ENCODE peak calls at places on chromosomes 12 and 14, in four cellular contexts. One of them, this sample, is unnamed. For H3K4me1, the result is how much of the 10 kb centered on the place peaks cover.

GRCh38 chr14:23578560-23579310 is at the start of gene JPH4:
- DNase-seq in aorta: no peak
- DNase-seq in effector memory CD4-positive, alpha-beta T cell: no peak
- DNase-seq in NT2/D1: no peak
- DNase-seq in this sample: no peak

GRCh38 chr14:32013083-32013482 is 64.0 kb upstream of the ARHGAP5 start:
- DNase-seq in aorta: no peak
- DNase-seq in NT2/D1: peak
- DNase-seq in effector memory CD4-positive, alpha-beta T cell: no peak
- DNase-seq in this sample: no peak

GRCh38 chr14:58299665-58300202 is 1.4 kb downstream of the ARID4A start:
- DNase-seq in NT2/D1: no peak
- DNase-seq in effector memory CD4-positive, alpha-beta T cell: no peak
- DNase-seq in aorta: no peak
- DNase-seq in this sample: peak

GRCh38 chr12:2570562-2570961 is 224.2 kb upstream of the FKBP4 start:
- DNase-seq in effector memory CD4-positive, alpha-beta T cell: no peak
- DNase-seq in NT2/D1: no peak
- DNase-seq in aorta: no peak
- DNase-seq in this sample: no peak

GRCh38 chr14:100079606-100080005 is 14.4 kb downstream of the EVL start:
- DNase-seq in effector memory CD4-positive, alpha-beta T cell: no peak
- DNase-seq in aorta: no peak
- DNase-seq in NT2/D1: no peak
- DNase-seq in this sample: no peak

GRCh38 chr12:89117448-89118034 is 234.8 kb downstream of the DUSP6 start:
- DNase-seq in NT2/D1: no peak
- DNase-seq in effector memory CD4-positive, alpha-beta T cell: no peak
- DNase-seq in aorta: no peak
- DNase-seq in this sample: no peak

GRCh38 chr14:67491285-67491684 is 2.8 kb upstream of the TMEM229B start:
- DNase-seq in effector memory CD4-positive, alpha-beta T cell: no peak
- DNase-seq in NT2/D1: no peak
- DNase-seq in aorta: no peak
- DNase-seq in this sample: no peak

GRCh38 chr12:15477761-15478160 is 155.5 kb downstream of the PTPRO start:
- DNase-seq in effector memory CD4-positive, alpha-beta T cell: no peak
- DNase-seq in aorta: no peak
- DNase-seq in NT2/D1: no peak
- DNase-seq in this sample: no peak

GRCh38 chr12:93514853-93515252 is 47.5 kb downstream of the MRPL42 start:
- DNase-seq in aorta: no peak
- DNase-seq in NT2/D1: no peak
- DNase-seq in effector memory CD4-positive, alpha-beta T cell: no peak
- DNase-seq in this sample: no peak

GRCh38 chr12:16086462-16086861 is 175.3 kb downstream of the DERA start:
- DNase-seq in effector memory CD4-positive, alpha-beta T cell: no peak
- DNase-seq in NT2/D1: no peak
- DNase-seq in aorta: no peak
- DNase-seq in this sample: no peak

GRCh38 chr12:81347404-81347803 is 269.5 kb downstream of the ACSS3 start:
- DNase-seq in effector memory CD4-positive, alpha-beta T cell: no peak
- DNase-seq in NT2/D1: no peak
- DNase-seq in aorta: no peak
- DNase-seq in this sample: no peak

GRCh38 chr12:23669691-23670090 is 279.8 kb downstream of the SOX5 start:
- DNase-seq in effector memory CD4-positive, alpha-beta T cell: no peak
- DNase-seq in NT2/D1: no peak
- DNase-seq in aorta: no peak
- DNase-seq in this sample: no peak

GRCh38 chr14:105092124-105092911 is 27.1 kb upstream of the GPR132 start:
- DNase-seq in aorta: peak
- DNase-seq in NT2/D1: no peak
- DNase-seq in effector memory CD4-positive, alpha-beta T cell: no peak
- DNase-seq in this sample: peak

GRCh38 chr12:93244514-93245077 is 133.1 kb upstream of the NUDT4 start:
- DNase-seq in effector memory CD4-positive, alpha-beta T cell: no peak
- DNase-seq in NT2/D1: no peak
- DNase-seq in aorta: no peak
- DNase-seq in this sample: no peak

GRCh38 chr14:68888025-68888850 is 90.9 kb downstream of the ACTN1 start:
- DNase-seq in aorta: peak
- DNase-seq in NT2/D1: no peak
- DNase-seq in effector memory CD4-positive, alpha-beta T cell: no peak
- DNase-seq in this sample: no peak

GRCh38 chr14:76926521-76927251 is 100.5 kb downstream of the LRRC74A start:
- DNase-seq in effector memory CD4-positive, alpha-beta T cell: peak
- DNase-seq in NT2/D1: no peak
- DNase-seq in aorta: no peak
- DNase-seq in this sample: no peak

GRCh38 chr12:86526060-86526595 is 269.9 kb upstream of the MGAT4C start:
- DNase-seq in effector memory CD4-positive, alpha-beta T cell: no peak
- DNase-seq in NT2/D1: no peak
- DNase-seq in aorta: peak
- DNase-seq in this sample: peak

GRCh38 chr14:103495854-103496253 is 26.8 kb downstream of the CKB start:
- DNase-seq in aorta: no peak
- DNase-seq in effector memory CD4-positive, alpha-beta T cell: no peak
- DNase-seq in NT2/D1: no peak
- DNase-seq in this sample: no peak

GRCh38 chr14:30235485-30235884 is 307.8 kb upstream of the PRKD1 start:
- DNase-seq in effector memory CD4-positive, alpha-beta T cell: no peak
- DNase-seq in aorta: no peak
- DNase-seq in NT2/D1: no peak
- DNase-seq in this sample: no peak

GRCh38 chr14:75884198-75884611 is 97.6 kb downstream of the TGFB3 start:
- DNase-seq in NT2/D1: no peak
- DNase-seq in aorta: no peak
- DNase-seq in effector memory CD4-positive, alpha-beta T cell: no peak
- DNase-seq in this sample: no peak

GRCh38 chr12:53298154-53298553 is 1.3 kb upstream of the MYG1 start:
- DNase-seq in NT2/D1: no peak
- DNase-seq in aorta: no peak
- DNase-seq in effector memory CD4-positive, alpha-beta T cell: no peak
- DNase-seq in this sample: no peak

GRCh38 chr14:52076334-52076733 is 7.5 kb upstream of the NID2 start:
- DNase-seq in aorta: peak
- DNase-seq in effector memory CD4-positive, alpha-beta T cell: no peak
- DNase-seq in NT2/D1: no peak
- DNase-seq in this sample: no peak
- H3K4me1 ChIP-seq in aorta: under half
- H3K4me1 ChIP-seq in effector memory CD4-positive, alpha-beta T cell: under half
- H3K4me1 ChIP-seq in NT2/D1: under half
- H3K4me1 ChIP-seq in this sample: under half

GRCh38 chr12:123131291-123131831 is 19.5 kb downstream of the PITPNM2 start:
- DNase-seq in aorta: no peak
- DNase-seq in NT2/D1: no peak
- DNase-seq in effector memory CD4-positive, alpha-beta T cell: no peak
- DNase-seq in this sample: no peak

GRCh38 chr12:123132951-123133619 is 17.8 kb downstream of the PITPNM2 start:
- DNase-seq in NT2/D1: no peak
- DNase-seq in aorta: no peak
- DNase-seq in effector memory CD4-positive, alpha-beta T cell: no peak
- DNase-seq in this sample: no peak

GRCh38 chr12:123129651-123130050 is 21.2 kb downstream of the PITPNM2 start:
- DNase-seq in NT2/D1: no peak
- DNase-seq in effector memory CD4-positive, alpha-beta T cell: no peak
- DNase-seq in aorta: no peak
- DNase-seq in this sample: no peak

GRCh38 chr12:123133701-123134100 is 17.2 kb downstream of the PITPNM2 start:
- DNase-seq in effector memory CD4-positive, alpha-beta T cell: no peak
- DNase-seq in aorta: peak
- DNase-seq in NT2/D1: no peak
- DNase-seq in this sample: no peak

DNA sequence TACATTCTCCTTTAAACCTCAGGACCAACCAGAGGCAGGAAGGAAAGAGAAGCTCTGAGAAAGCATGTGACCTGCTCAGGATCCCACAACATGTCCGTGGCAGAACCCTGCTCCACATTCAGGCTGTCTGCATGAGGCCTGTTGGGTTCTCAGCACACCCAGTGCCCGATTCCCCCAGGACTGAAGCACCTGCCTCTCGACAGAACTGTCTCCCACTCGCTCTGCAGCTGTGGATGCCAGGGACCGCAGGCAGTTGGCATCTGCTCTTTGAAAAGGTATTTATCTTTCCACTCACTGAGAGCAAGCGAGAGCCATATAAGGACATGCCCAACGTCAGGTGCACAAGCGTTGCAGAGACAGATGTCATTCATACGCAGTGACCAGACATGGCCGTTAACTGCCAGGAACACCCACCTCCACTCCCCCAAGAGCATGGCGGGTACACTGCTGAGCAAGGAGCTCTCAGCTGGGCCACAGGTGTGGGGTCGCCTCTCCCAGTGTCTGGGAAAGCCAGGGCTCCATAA is 18.9 kb downstream of the PITPNM2 start:
- DNase-seq in effector memory CD4-positive, alpha-beta T cell: peak
- DNase-seq in NT2/D1: no peak
- DNase-seq in aorta: no peak
- DNase-seq in this sample: peak
- H3K4me1 ChIP-seq in effector memory CD4-positive, alpha-beta T cell: under half
- H3K4me1 ChIP-seq in NT2/D1: under half
- H3K4me1 ChIP-seq in aorta: under half
- H3K4me1 ChIP-seq in this sample: under half

DNA sequence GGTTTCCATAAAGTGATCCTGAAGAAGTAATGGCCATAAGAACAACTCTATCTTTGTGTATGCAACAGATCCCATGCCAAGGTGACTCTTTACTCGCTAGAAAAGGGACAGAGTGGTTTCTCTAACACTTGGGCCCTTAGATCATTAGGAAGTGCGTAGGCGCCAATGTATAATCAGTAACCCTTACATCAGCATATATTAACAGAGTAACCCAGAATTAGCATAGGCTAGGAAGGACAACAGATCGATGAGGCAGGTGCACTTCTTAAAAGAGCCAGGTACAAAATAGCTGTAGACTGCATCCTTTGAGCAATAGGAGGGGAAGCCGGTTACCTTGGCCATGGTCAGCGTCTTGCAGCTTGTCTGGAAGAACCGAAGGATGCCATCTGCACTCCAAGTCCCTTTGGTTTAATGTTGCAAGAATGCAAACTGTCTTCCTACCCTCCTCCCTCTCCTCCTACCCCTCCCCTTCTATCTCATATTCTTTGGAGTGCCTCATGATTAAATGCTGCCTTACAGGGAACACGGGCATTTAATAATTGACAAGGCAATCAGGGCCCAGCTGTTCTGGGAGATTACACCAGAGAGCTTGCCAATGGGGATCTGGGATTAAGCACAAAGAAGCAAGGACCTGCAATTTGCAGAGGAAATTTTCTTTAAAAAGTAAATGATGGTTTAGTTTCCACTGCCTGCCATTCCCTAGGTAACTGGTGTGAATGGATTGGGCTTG is 8.0 kb downstream of the GSG1 start:
- DNase-seq in NT2/D1: no peak
- DNase-seq in aorta: no peak
- DNase-seq in effector memory CD4-positive, alpha-beta T cell: no peak
- DNase-seq in this sample: no peak
- H3K4me1 ChIP-seq in NT2/D1: under half
- H3K4me1 ChIP-seq in aorta: under half
- H3K4me1 ChIP-seq in effector memory CD4-positive, alpha-beta T cell: under half
- H3K4me1 ChIP-seq in this sample: under half

GRCh38 chr12:120784804-120785203 is 59.2 kb downstream of the ACADS start:
- DNase-seq in aorta: no peak
- DNase-seq in NT2/D1: no peak
- DNase-seq in effector memory CD4-positive, alpha-beta T cell: no peak
- DNase-seq in this sample: no peak

GRCh38 chr12:120787889-120788288 is 62.3 kb downstream of the ACADS start:
- DNase-seq in aorta: no peak
- DNase-seq in effector memory CD4-positive, alpha-beta T cell: no peak
- DNase-seq in NT2/D1: no peak
- DNase-seq in this sample: no peak

GRCh38 chr12:120783197-120783596 is 57.6 kb downstream of the ACADS start:
- DNase-seq in aorta: no peak
- DNase-seq in effector memory CD4-positive, alpha-beta T cell: no peak
- DNase-seq in NT2/D1: no peak
- DNase-seq in this sample: no peak
- H3K4me1 ChIP-seq in aorta: under half
- H3K4me1 ChIP-seq in effector memory CD4-positive, alpha-beta T cell: under half
- H3K4me1 ChIP-seq in NT2/D1: under half
- H3K4me1 ChIP-seq in this sample: under half

GRCh38 chr12:182381-182883 is 31.5 kb downstream of the SLC6A12 start:
- DNase-seq in NT2/D1: no peak
- DNase-seq in aorta: no peak
- DNase-seq in effector memory CD4-positive, alpha-beta T cell: no peak
- DNase-seq in this sample: no peak

GRCh38 chr12:186006-186625 is 27.8 kb downstream of the SLC6A12 start:
- DNase-seq in aorta: no peak
- DNase-seq in effector memory CD4-positive, alpha-beta T cell: no peak
- DNase-seq in NT2/D1: no peak
- DNase-seq in this sample: no peak

GRCh38 chr12:181921-182320 is 32.0 kb downstream of the SLC6A12 start:
- DNase-seq in NT2/D1: no peak
- DNase-seq in aorta: no peak
- DNase-seq in effector memory CD4-positive, alpha-beta T cell: no peak
- DNase-seq in this sample: no peak

GRCh38 chr12:188910-189621 is 24.9 kb downstream of the SLC6A12 start:
- DNase-seq in effector memory CD4-positive, alpha-beta T cell: no peak
- DNase-seq in NT2/D1: peak
- DNase-seq in aorta: no peak
- DNase-seq in this sample: peak

GRCh38 chr12:185197-185955 is 28.6 kb downstream of the SLC6A12 start:
- DNase-seq in NT2/D1: no peak
- DNase-seq in aorta: no peak
- DNase-seq in effector memory CD4-positive, alpha-beta T cell: no peak
- DNase-seq in this sample: no peak
- H3K4me1 ChIP-seq in NT2/D1: under half
- H3K4me1 ChIP-seq in aorta: under half
- H3K4me1 ChIP-seq in effector memory CD4-positive, alpha-beta T cell: under half
- H3K4me1 ChIP-seq in this sample: under half

GRCh38 chr12:124949779-124950728 is 35.6 kb upstream of the UBC start:
- DNase-seq in aorta: no peak
- DNase-seq in NT2/D1: no peak
- DNase-seq in effector memory CD4-positive, alpha-beta T cell: no peak
- DNase-seq in this sample: no peak
- H3K4me1 ChIP-seq in aorta: under half
- H3K4me1 ChIP-seq in NT2/D1: under half
- H3K4me1 ChIP-seq in effector memory CD4-positive, alpha-beta T cell: under half
- H3K4me1 ChIP-seq in this sample: under half

GRCh38 chr14:35404246-35404495 is 378 bp downstream of the NFKBIA start:
- DNase-seq in aorta: no peak
- DNase-seq in effector memory CD4-positive, alpha-beta T cell: no peak
- DNase-seq in NT2/D1: no peak
- DNase-seq in this sample: no peak

GRCh38 chr14:35403397-35404245 is 928 bp downstream of the NFKBIA start:
- DNase-seq in aorta: peak
- DNase-seq in NT2/D1: peak
- DNase-seq in effector memory CD4-positive, alpha-beta T cell: peak
- DNase-seq in this sample: peak

GRCh38 chr14:35405304-35405996 is 901 bp upstream of the NFKBIA start:
- DNase-seq in NT2/D1: no peak
- DNase-seq in effector memory CD4-positive, alpha-beta T cell: no peak
- DNase-seq in aorta: no peak
- DNase-seq in this sample: peak

GRCh38 chr14:35406090-35406489 is 1.5 kb upstream of the NFKBIA start:
- DNase-seq in aorta: no peak
- DNase-seq in effector memory CD4-positive, alpha-beta T cell: no peak
- DNase-seq in NT2/D1: no peak
- DNase-seq in this sample: no peak

GRCh38 chr14:35404496-35405303 is at the start of gene NFKBIA:
- DNase-seq in NT2/D1: peak
- DNase-seq in aorta: peak
- DNase-seq in effector memory CD4-positive, alpha-beta T cell: peak
- DNase-seq in this sample: peak
- H3K4me1 ChIP-seq in NT2/D1: under half
- H3K4me1 ChIP-seq in aorta: under half
- H3K4me1 ChIP-seq in effector memory CD4-positive, alpha-beta T cell: under half
- H3K4me1 ChIP-seq in this sample: under half

GRCh38 chr12:119050663-119051062 is 69.3 kb downstream of the SRRM4 start:
- DNase-seq in NT2/D1: no peak
- DNase-seq in effector memory CD4-positive, alpha-beta T cell: no peak
- DNase-seq in aorta: no peak
- DNase-seq in this sample: no peak
- H3K4me1 ChIP-seq in NT2/D1: under half
- H3K4me1 ChIP-seq in effector memory CD4-positive, alpha-beta T cell: under half
- H3K4me1 ChIP-seq in aorta: under half
- H3K4me1 ChIP-seq in this sample: under half

This sample was measured in Peyer's patch.